ENCODE peak calls at places on chromosomes 4 and X, in four cellular contexts. M, R, E and B are unnamed samples.

GRCh38 chr4:108060164-108060563 is 70.5 kb downstream of the HADH start:
- DNase-seq in E (peak; percentile 54), M (peak; percentile 2), R (peak; percentile 41), B (peak; percentile 39)

GRCh38 chrX:120446503-120446902 is 22.6 kb downstream of the LAMP2 start:
- DNase-seq in R (no peak), E (no peak), M (no peak), B (no peak)

GRCh38 chr4:168633071-168633470 is 136.2 kb downstream of the PALLD start:
- DNase-seq in E (no peak), M (no peak), R (no peak), B (no peak)

GRCh38 chr4:86482851-86483490 is 111.1 kb upstream of the PTPN13 start:
- DNase-seq in R (no peak), M (no peak), E (peak; percentile 11), B (no peak)

GRCh38 chrX:103536732-103537131 is 17.4 kb upstream of the RAB40A start:
- DNase-seq in R (no peak), M (no peak), E (no peak), B (no peak)

GRCh38 chrX:106300239-106300638 is 132.1 kb downstream of the PWWP3B start:
- DNase-seq in R (peak; percentile 92), E (no peak), M (peak; percentile 44), B (no peak)

GRCh38 chr4:38322709-38323108 is 341.3 kb upstream of the KLF3 start:
- DNase-seq in R (no peak), M (no peak), E (no peak), B (peak; percentile 32)

GRCh38 chr4:86359944-86360478 is at the start of gene MAPK10:
- DNase-seq in M (no peak), E (peak; percentile 76), R (no peak), B (no peak)

GRCh38 chr4:136935305-136935704 is 597.0 kb downstream of the PCDH18 start:
- DNase-seq in E (no peak), R (no peak), M (no peak), B (no peak)

GRCh38 chrX:150565551-150565950 is 2.9 kb upstream of the MTM1 start:
- DNase-seq in E (no peak), R (no peak), M (no peak), B (no peak)

GRCh38 chr4:111943796-111944203 is 201.5 kb upstream of the FAM241A start:
- DNase-seq in R (peak; percentile 66), M (peak; percentile 28), E (peak; percentile 5), B (peak; percentile 9)

GRCh38 chr4:148061795-148062194 is 329.9 kb downstream of the ARHGAP10 start:
- DNase-seq in R (no peak), E (no peak), M (no peak), B (no peak)

GRCh38 chr4:1571986-1572385 is 112.1 kb downstream of the FAM53A start:
- DNase-seq in E (no peak), M (no peak), R (no peak), B (no peak)

GRCh38 chrX:72031634-72032033 is 100.1 kb downstream of the RTL5 start:
- DNase-seq in R (no peak), E (no peak), M (no peak), B (no peak)

GRCh38 chrX:41441934-41442823 is 5.0 kb upstream of the NYX start:
- DNase-seq in E (peak; percentile 94), M (peak; percentile 84), R (peak; percentile 64), B (peak; percentile 96)

GRCh38 chr4:33226133-33226532 is 2506.0 kb downstream of the PCDH7 start:
- DNase-seq in M (no peak), R (no peak), E (no peak), B (no peak)

DNA sequence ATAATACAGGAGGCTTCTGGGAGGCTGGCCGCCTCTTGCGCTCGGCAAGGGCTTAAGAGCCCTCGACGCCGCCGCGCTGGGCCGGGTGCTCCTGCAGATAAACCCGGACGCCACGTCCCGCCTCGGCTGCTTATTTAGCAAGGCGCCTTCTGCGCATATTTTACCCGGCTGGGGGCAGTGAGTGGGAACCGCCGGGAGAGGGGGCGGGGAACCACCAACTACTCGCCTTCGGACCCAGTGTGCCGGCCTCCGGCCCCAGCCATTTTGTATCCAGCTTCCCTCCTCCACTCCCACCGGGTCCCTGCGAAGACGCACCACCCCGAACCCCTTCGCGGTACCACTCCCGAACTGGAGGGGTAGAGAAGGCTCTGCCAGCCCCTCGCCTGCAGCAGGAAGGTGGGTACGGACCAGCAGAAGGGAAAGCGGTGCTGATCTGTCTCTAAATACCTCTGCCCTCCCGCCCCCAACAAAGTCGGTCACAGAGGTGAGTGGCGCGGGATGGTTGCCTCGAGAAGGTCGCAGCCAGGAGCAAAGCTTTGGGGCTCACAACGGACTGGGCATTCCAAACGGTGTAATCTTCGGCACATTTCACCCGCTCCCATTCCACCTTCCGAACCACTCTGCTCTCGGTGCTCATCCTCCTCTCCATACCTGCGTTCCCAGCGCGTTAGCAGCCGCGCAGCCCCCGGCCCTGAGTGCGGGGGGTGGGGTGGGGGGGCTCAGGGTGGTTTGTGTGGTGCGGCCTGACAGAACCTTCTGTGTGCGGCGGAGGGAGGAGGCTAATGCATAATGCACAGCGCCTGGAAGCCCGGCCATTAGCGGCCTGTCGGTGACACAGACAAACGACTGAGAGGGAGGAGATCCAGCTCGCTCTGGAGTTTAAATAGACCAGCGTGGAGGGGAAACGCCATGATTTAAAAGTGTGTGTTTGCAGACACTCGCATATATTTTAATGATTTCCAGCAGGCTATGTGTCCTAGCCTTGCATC is 4.9 kb upstream of the BCOR start:
- DNase-seq in R (no peak), M (no peak), E (no peak), B (no peak)
- TF ChIP-seq ELF1 in R (no peak), M (no peak), E (no peak), B (no peak)

DNA sequence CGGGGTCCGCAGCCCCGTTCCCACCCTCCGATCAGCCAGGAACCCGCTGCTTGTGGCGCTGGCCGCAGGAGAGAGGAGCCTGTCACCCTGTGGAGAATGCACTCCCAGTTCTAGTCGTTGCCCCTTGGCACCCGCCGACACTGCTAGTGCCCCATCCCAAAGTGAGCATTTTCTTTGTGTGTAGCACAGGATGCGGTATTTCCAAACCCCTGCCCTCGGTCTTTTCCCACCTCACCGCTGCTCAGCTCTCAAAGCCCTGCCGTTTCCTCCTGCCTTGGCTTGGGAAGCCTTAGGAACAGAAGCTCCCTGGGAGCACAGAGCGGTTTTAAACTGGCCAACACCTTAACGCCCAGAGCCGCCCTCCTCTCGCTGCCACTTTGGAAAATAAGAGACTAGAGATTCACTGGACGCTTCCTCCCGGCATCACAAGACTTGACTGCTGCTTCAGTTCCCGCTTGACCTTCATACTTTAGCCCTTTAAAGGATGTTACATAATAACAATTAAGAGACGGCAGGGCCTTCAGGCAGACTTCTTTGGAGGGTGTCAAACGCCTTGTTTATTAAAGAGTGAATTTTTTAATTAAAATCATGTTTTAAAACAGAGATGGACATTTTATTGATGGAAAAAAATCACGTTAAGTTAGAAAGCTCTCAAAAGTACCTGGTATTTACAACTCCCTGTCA is 843 bp downstream of the CYP4V2 start:
- DNase-seq in M (peak; percentile 9), E (no peak), R (no peak), B (no peak)
- TF ChIP-seq ELF1 in M (no peak), E (no peak), R (no peak), B (no peak)

GRCh38 chrX:140744085-140744484 is 34.5 kb downstream of the LINC00632 start:
- DNase-seq in M (no peak), E (no peak), R (no peak), B (no peak)
- TF ChIP-seq ELF1 in M (no peak), E (no peak), R (no peak), B (no peak)

GRCh38 chr4:167622481-167623240 is 388.4 kb upstream of the SPOCK3 start:
- DNase-seq in M (peak; percentile 10), E (peak; percentile 53), R (peak; percentile 46), B (peak; percentile 27)
- TF ChIP-seq ELF1 in M (no peak), E (no peak), R (no peak), B (no peak)

GRCh38 chr4:113223001-113223400 is 173.5 kb downstream of the ANK2 start:
- DNase-seq in E (no peak), R (no peak), M (no peak), B (no peak)

GRCh38 chr4:113222431-113222979 is 173.1 kb downstream of the ANK2 start:
- DNase-seq in E (no peak), R (no peak), M (no peak), B (no peak)

GRCh38 chr4:113222006-113222405 is 172.6 kb downstream of the ANK2 start:
- DNase-seq in R (no peak), M (no peak), E (no peak), B (no peak)
- TF ChIP-seq ELF1 in R (no peak), M (no peak), E (no peak), B (no peak)

DNA sequence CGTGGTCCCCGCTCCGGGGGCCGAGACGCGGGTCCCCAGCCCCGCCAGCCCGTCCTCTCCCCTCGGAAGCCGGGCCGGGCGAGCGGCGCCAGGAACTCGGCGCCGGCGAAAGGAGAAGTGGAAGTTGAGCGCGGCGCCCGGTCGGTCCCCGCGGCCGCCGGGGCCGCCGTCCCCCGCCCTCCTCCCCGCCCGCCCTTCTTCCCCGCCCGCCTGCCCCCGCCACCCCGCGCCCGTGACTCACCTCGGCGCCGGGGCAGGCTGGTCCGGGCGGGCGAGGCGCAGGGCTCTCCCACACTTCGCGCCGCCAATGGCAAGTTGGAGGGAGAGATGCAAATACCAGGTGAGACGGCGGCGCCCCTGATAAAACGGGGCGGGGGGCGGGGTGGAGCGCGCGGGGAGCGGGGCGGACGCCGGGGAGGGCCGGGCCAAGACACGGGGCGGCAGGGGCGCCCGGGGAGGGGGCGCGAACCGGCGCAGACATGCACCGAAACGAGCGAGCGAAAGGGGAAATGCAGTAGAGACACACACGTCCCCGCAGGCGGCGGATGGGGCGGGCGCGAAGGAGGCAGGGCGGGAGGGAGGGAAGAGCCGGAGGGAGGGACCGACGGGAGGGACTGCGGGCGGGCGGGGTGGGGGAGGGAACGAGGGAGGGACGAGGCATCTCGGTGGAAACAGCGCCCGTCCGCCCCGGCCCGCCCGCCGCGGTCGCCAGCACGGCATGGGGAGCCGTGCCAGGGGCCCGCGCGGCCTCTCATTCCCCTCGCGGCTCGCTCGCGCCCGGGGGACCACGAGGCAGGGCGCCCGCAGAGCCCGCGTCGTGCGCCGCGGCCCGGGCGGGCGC is at the start of gene ELF4:
- DNase-seq in M (no peak), R (no peak), E (peak; percentile 85), B (peak; percentile 78)
- TF ChIP-seq ELF1 in M (no peak), R (no peak), E (no peak), B (no peak)

DNA sequence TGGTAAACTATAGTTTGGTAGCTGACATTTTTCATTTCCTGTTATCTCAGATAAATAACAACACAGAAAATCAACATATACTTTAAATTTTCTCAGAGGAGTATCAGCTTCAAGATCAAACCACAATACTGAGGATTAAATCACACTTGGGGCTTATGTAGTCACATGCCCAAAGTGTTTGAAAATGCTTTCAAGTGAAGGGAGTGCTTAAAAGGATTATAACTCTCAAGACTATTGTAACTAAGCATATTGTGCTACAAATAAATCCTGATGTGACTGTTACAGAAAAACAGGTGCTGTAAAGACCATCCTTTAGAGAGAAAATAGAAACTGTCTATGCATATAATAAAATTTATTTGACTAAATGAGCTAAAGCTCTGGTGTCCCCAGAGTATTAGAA is 887.6 kb downstream of the ADGRL3 start:
- DNase-seq in M (no peak), E (no peak), R (no peak), B (no peak)
- TF ChIP-seq ELF1 in M (no peak), E (no peak), R (no peak), B (no peak)